ENCODE peak calls at places on chromosomes 7 and 10, in seven cellular contexts. X is NT2/D1, U is fibroblast of lung, Q is OCI-LY7, P is left ventricle myocardium inferior, Y is K562, V is fibroblast of the aortic adventitia. K is an unnamed sample.

GRCh38 chr10:5945561-5946418 is 31.6 kb downstream of the IL15RA start:
- DNase-seq in P (peak; percentile 77), U (peak; percentile 97), Q (no peak), Y (no peak), V (peak; percentile 99), X (no peak), K (peak; percentile 96)

GRCh38 chr7:138000081-138000701 is 1.7 kb downstream of the CREB3L2 start:
- DNase-seq in X (no peak), Y (peak; percentile 87), P (peak; percentile 44), U (peak; percentile 99), Q (peak; percentile 52), V (peak; percentile 95), K (peak; percentile 83)

GRCh38 chr10:100970914-100971811 is 1.9 kb downstream of the SEMA4G start:
- DNase-seq in P (no peak), U (no peak), X (no peak), Y (no peak), Q (no peak), V (no peak), K (no peak)

GRCh38 chr7:43313628-43314378 is 201.4 kb downstream of the HECW1 start:
- DNase-seq in U (no peak), V (no peak), P (no peak), Q (no peak), X (no peak), Y (no peak), K (no peak)

GRCh38 chr10:110684800-110685446 is 40.8 kb downstream of the RBM20 start:
- DNase-seq in Q (no peak), U (peak; percentile 73), P (no peak), V (peak; percentile 25), Y (no peak), X (no peak), K (no peak)

GRCh38 chr10:11827414-11827813 is 4.3 kb downstream of the PROSER2 start:
- DNase-seq in Q (no peak), P (no peak), V (no peak), U (no peak), Y (no peak), X (no peak), K (no peak)

GRCh38 chr7:143299840-143300239 is 11.7 kb downstream of the CASP2 start:
- DNase-seq in P (no peak), V (no peak), X (no peak), Y (peak; percentile 67), U (no peak), Q (peak; percentile 55), K (no peak)

GRCh38 chr10:47195274-47195885 is 104.6 kb upstream of the GDF10 start:
- DNase-seq in Q (no peak), U (no peak), Y (no peak), X (no peak), P (no peak), V (no peak), K (no peak)

GRCh38 chr7:149865437-149865836 is 8.3 kb upstream of the ATP6V0E2 start:
- DNase-seq in Y (no peak), U (no peak), X (no peak), V (peak; percentile 8), P (no peak), Q (peak; percentile 75), K (no peak)

GRCh38 chr7:38052786-38053185 is 125.3 kb upstream of the STARD3NL start:
- DNase-seq in U (no peak), Q (no peak), V (peak; percentile 12), P (no peak), X (no peak), Y (no peak), K (no peak)

GRCh38 chr7:31814187-31814586 is 127.2 kb downstream of the PPP1R17 start:
- DNase-seq in U (peak; percentile 20), P (no peak), V (peak; percentile 39), Q (no peak), Y (peak; percentile 6), X (no peak), K (no peak)

GRCh38 chr10:92045641-92046106 is 122.1 kb downstream of the BTAF1 start:
- DNase-seq in V (no peak), Q (no peak), P (no peak), U (no peak), X (no peak), Y (no peak), K (no peak)
- H3K4me3 ChIP-seq in V (no peak overlapping the region), Q (no peak overlapping the region), P (no peak overlapping the region), U (no peak overlapping the region), X (no peak overlapping the region), Y (no peak overlapping the region), K (no peak overlapping the region)

GRCh38 chr7:45123913-45124312 is 12.4 kb upstream of the TBRG4 start:
- DNase-seq in V (no peak), U (no peak), X (no peak), Q (no peak), Y (no peak), P (no peak), K (no peak)
- H3K4me3 ChIP-seq in V (no peak overlapping the region), U (no peak overlapping the region), X (no peak overlapping the region), Q (no peak overlapping the region), Y (no peak overlapping the region), P (no peak overlapping the region), K (no peak overlapping the region)

GRCh38 chr7:55524558-55525310 is 47.6 kb downstream of the VOPP1 start:
- DNase-seq in P (no peak), X (no peak), V (no peak), U (peak; percentile 14), Q (no peak), Y (no peak), K (no peak)
- H3K4me3 ChIP-seq in P (no peak overlapping the region), X (no peak overlapping the region), V (no peak overlapping the region), U (no peak overlapping the region), Q (no peak overlapping the region), Y (no peak overlapping the region), K (no peak overlapping the region)

GRCh38 chr10:4132216-4132556 is 347.2 kb upstream of the KLF6 start:
- DNase-seq in Y (no peak), X (no peak), Q (no peak), U (no peak), V (no peak), P (no peak), K (no peak)
- H3K4me3 ChIP-seq in Y (no peak overlapping the region), X (no peak overlapping the region), Q (no peak overlapping the region), U (no peak overlapping the region), V (no peak overlapping the region), P (no peak overlapping the region), K (peak overlapping the region; percentile 41)

K was measured in AG04449.